ENCODE peak calls at places on chromosomes 4 and X, in four cellular contexts. A, C, U and J are unnamed samples.

GRCh38 chrX:74458738-74459137 is 37.4 kb downstream of the SLC16A2 start:
- DNase-seq in A (peak; percentile 48), U (no peak), C (no peak), J (no peak)

GRCh38 chrX:154779261-154779660 is 16.6 kb downstream of the DKC1 start:
- DNase-seq in C (no peak), A (peak; percentile 52), U (no peak), J (no peak)

GRCh38 chrX:78555401-78555980 is 103.6 kb downstream of the RTL3 start:
- DNase-seq in U (no peak), C (no peak), A (peak; percentile 13), J (no peak)

GRCh38 chr4:86334020-86334750 is 25.7 kb downstream of the MAPK10 start:
- DNase-seq in A (no peak), C (no peak), U (no peak), J (no peak)

GRCh38 chrX:133415276-133416105 is at the start of gene GPC4:
- DNase-seq in C (peak; percentile 22), A (peak; percentile 58), U (peak; percentile 28), J (peak; percentile 1)

GRCh38 chrX:12865359-12865758 is 1.5 kb upstream of the TLR7 start:
- DNase-seq in A (no peak), C (peak; percentile 0), U (no peak), J (no peak)

GRCh38 chrX:13216139-13216538 is 103.7 kb downstream of the ATXN3L start:
- DNase-seq in C (no peak), U (no peak), A (no peak), J (no peak)

GRCh38 chr4:104752337-104752736 is 257.6 kb upstream of the CXXC4 start:
- DNase-seq in U (no peak), A (no peak), C (no peak), J (no peak)

GRCh38 chrX:73987166-73987565 is 316.8 kb upstream of the ZCCHC13 start:
- DNase-seq in C (no peak), U (no peak), A (no peak), J (no peak)

GRCh38 chr4:18840499-18840898 is 818.9 kb upstream of the LCORL start:
- DNase-seq in C (no peak), A (no peak), U (no peak), J (no peak)

GRCh38 chr4:88584471-88584900 is 7.8 kb upstream of the HERC3 start:
- DNase-seq in U (no peak), A (no peak), C (no peak), J (no peak)

GRCh38 chr4:127896528-127896927 is 15.8 kb downstream of the PLK4 start:
- DNase-seq in C (no peak), U (no peak), A (no peak), J (no peak)

GRCh38 chr4:179372746-179373145 is 1930.5 kb upstream of the AGA start:
- DNase-seq in A (no peak), C (no peak), U (no peak), J (no peak)

GRCh38 chr4:1385373-1386340 is 20.6 kb downstream of the NKX1-1 start:
- DNase-seq in C (no peak), U (no peak), A (no peak), J (no peak)

GRCh38 chr4:19883841-19884240 is 367.9 kb upstream of the SLIT2 start:
- DNase-seq in A (peak; percentile 5), C (no peak), U (no peak), J (no peak)

GRCh38 chrX:65017464-65017863 is 41.2 kb upstream of the ZC4H2 start:
- DNase-seq in U (no peak), A (no peak), C (no peak), J (no peak)

GRCh38 chr4:1309261-1310010 is 19.7 kb downstream of the MAEA start:
- DNase-seq in U (peak; percentile 88), A (peak; percentile 99), C (peak; percentile 87), J (peak; percentile 63)

GRCh38 chr4:107279729-107280128 is 243.6 kb upstream of the DKK2 start:
- DNase-seq in A (peak; percentile 16), U (no peak), C (no peak), J (no peak)

GRCh38 chr4:150078041-150078995 is at the start of gene DCLK2:
- DNase-seq in A (peak; percentile 91), U (peak; percentile 73), C (peak; percentile 77), J (peak; percentile 56)

GRCh38 chrX:19673334-19674040 is 158.2 kb upstream of the MAP3K15 start:
- DNase-seq in C (no peak), A (peak; percentile 82), U (peak; percentile 3), J (no peak)

GRCh38 chr4:159272341-159273125 is 169.7 kb downstream of the RAPGEF2 start:
- DNase-seq in A (no peak), U (no peak), C (no peak), J (no peak)

GRCh38 chrX:118693843-118694242 is 33.6 kb upstream of the IL13RA1 start:
- DNase-seq in C (no peak), U (no peak), A (no peak), J (no peak)

GRCh38 chrX:2828404-2829065 is at the start of gene GYG2:
- DNase-seq in A (no peak), C (no peak), U (no peak), J (no peak)